ENCODE peak calls at places on chromosomes 11 and 22, in nine cellular contexts. One of them, this sample, is unnamed.

GRCh38 chr22:30426395-30427353 is 1.1 kb downstream of the MTFP1 start:
- DNase-seq in neural progenitor cell: peak
- DNase-seq in MM.1S: peak
- DNase-seq in SK-N-SH: peak
- DNase-seq in GM23248: peak
- DNase-seq in OCI-LY7: peak
- DNase-seq in HCT116: peak
- DNase-seq in PC-3: peak
- DNase-seq in hepatocyte: peak
- DNase-seq in this sample: peak

GRCh38 chr11:66346476-66347424 is 679 bp downstream of the B4GAT1 start:
- DNase-seq in OCI-LY7: no peak
- DNase-seq in HCT116: no peak
- DNase-seq in neural progenitor cell: peak
- DNase-seq in GM23248: peak
- DNase-seq in SK-N-SH: peak
- DNase-seq in MM.1S: no peak
- DNase-seq in hepatocyte: peak
- DNase-seq in PC-3: no peak
- DNase-seq in this sample: no peak

GRCh38 chr11:96309001-96309642 is 33.9 kb downstream of the MAML2 start:
- DNase-seq in GM23248: peak
- DNase-seq in SK-N-SH: no peak
- DNase-seq in HCT116: no peak
- DNase-seq in PC-3: peak
- DNase-seq in neural progenitor cell: peak
- DNase-seq in hepatocyte: no peak
- DNase-seq in MM.1S: no peak
- DNase-seq in OCI-LY7: no peak
- DNase-seq in this sample: no peak

GRCh38 chr11:105713106-105713505 is 103.2 kb downstream of the GRIA4 start:
- DNase-seq in OCI-LY7: no peak
- DNase-seq in PC-3: no peak
- DNase-seq in MM.1S: peak
- DNase-seq in GM23248: no peak
- DNase-seq in SK-N-SH: no peak
- DNase-seq in hepatocyte: no peak
- DNase-seq in neural progenitor cell: no peak
- DNase-seq in HCT116: no peak
- DNase-seq in this sample: peak

GRCh38 chr11:102109896-102110760 is at the start of gene YAP1:
- DNase-seq in SK-N-SH: peak
- DNase-seq in neural progenitor cell: peak
- DNase-seq in PC-3: peak
- DNase-seq in MM.1S: peak
- DNase-seq in GM23248: peak
- DNase-seq in HCT116: peak
- DNase-seq in hepatocyte: peak
- DNase-seq in OCI-LY7: peak
- DNase-seq in this sample: peak

GRCh38 chr11:9313648-9314290 is 624 bp downstream of the TMEM41B start:
- DNase-seq in GM23248: peak
- DNase-seq in PC-3: peak
- DNase-seq in OCI-LY7: peak
- DNase-seq in HCT116: no peak
- DNase-seq in SK-N-SH: no peak
- DNase-seq in MM.1S: peak
- DNase-seq in neural progenitor cell: peak
- DNase-seq in hepatocyte: peak
- DNase-seq in this sample: peak

GRCh38 chr11:113730887-113731726 is 25.0 kb upstream of the TMPRSS5 start:
- DNase-seq in neural progenitor cell: peak
- DNase-seq in HCT116: peak
- DNase-seq in PC-3: peak
- DNase-seq in GM23248: peak
- DNase-seq in hepatocyte: peak
- DNase-seq in SK-N-SH: peak
- DNase-seq in OCI-LY7: peak
- DNase-seq in MM.1S: no peak
- DNase-seq in this sample: peak

GRCh38 chr11:72352859-72353551 is 81.3 kb downstream of the CLPB start:
- DNase-seq in MM.1S: no peak
- DNase-seq in PC-3: no peak
- DNase-seq in HCT116: no peak
- DNase-seq in SK-N-SH: peak
- DNase-seq in GM23248: peak
- DNase-seq in neural progenitor cell: peak
- DNase-seq in OCI-LY7: no peak
- DNase-seq in hepatocyte: peak
- DNase-seq in this sample: peak

GRCh38 chr11:105937331-105937730 is 84.7 kb downstream of the MSANTD4 start:
- DNase-seq in HCT116: peak
- DNase-seq in hepatocyte: no peak
- DNase-seq in GM23248: peak
- DNase-seq in SK-N-SH: no peak
- DNase-seq in OCI-LY7: no peak
- DNase-seq in neural progenitor cell: no peak
- DNase-seq in MM.1S: no peak
- DNase-seq in PC-3: peak
- DNase-seq in this sample: no peak

GRCh38 chr22:39627865-39628562 is 57.5 kb downstream of the CACNA1I start:
- DNase-seq in HCT116: no peak
- DNase-seq in hepatocyte: no peak
- DNase-seq in SK-N-SH: peak
- DNase-seq in OCI-LY7: no peak
- DNase-seq in MM.1S: no peak
- DNase-seq in GM23248: no peak
- DNase-seq in neural progenitor cell: peak
- DNase-seq in PC-3: no peak
- DNase-seq in this sample: no peak

GRCh38 chr22:30287626-30288413 is 1.5 kb downstream of the CASTOR1 start:
- DNase-seq in HCT116: peak
- DNase-seq in PC-3: peak
- DNase-seq in hepatocyte: peak
- DNase-seq in SK-N-SH: peak
- DNase-seq in neural progenitor cell: peak
- DNase-seq in MM.1S: peak
- DNase-seq in GM23248: peak
- DNase-seq in OCI-LY7: peak
- DNase-seq in this sample: peak

GRCh38 chr11:65653229-65654225 is 9.2 kb downstream of the RELA start:
- DNase-seq in PC-3: no peak
- DNase-seq in SK-N-SH: no peak
- DNase-seq in GM23248: peak
- DNase-seq in hepatocyte: peak
- DNase-seq in MM.1S: no peak
- DNase-seq in HCT116: no peak
- DNase-seq in neural progenitor cell: no peak
- DNase-seq in OCI-LY7: no peak
- DNase-seq in this sample: no peak

DNA sequence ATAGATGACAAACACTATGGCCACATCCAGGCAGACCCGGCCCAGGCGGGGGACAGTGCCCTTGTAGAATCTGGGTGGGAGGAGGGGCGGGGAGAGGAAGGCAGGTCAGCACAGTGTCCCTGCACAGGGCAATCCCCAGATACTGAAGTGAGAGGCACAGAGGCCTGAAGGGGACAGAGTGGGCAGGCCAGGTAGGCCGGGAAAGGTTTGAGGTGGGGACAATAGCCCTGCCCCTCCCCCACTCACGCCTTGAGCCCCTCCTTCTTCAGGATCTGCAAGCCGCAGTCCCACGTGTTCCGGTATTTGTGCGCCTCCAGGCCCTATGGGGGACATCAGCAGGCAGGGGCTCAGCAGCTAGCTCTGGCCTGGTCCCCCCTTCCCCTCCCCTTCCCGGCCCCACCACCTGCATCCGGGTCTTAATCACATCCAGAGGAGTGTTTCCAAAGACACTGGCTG is 2.3 kb downstream of the SLC25A1 start:
- DNase-seq in HCT116: no peak
- DNase-seq in SK-N-SH: peak
- DNase-seq in MM.1S: no peak
- DNase-seq in neural progenitor cell: peak
- DNase-seq in GM23248: no peak
- DNase-seq in hepatocyte: peak
- DNase-seq in PC-3: no peak
- DNase-seq in OCI-LY7: no peak
- DNase-seq in this sample: peak
- TF ChIP-seq EZH2phosphoT487 in HCT116: no peak
- TF ChIP-seq EZH2phosphoT487 in SK-N-SH: no peak
- TF ChIP-seq EZH2phosphoT487 in MM.1S: no peak
- TF ChIP-seq EZH2phosphoT487 in neural progenitor cell: no peak
- TF ChIP-seq EZH2phosphoT487 in GM23248: no peak
- TF ChIP-seq EZH2phosphoT487 in hepatocyte: no peak
- TF ChIP-seq EZH2phosphoT487 in PC-3: no peak
- TF ChIP-seq EZH2phosphoT487 in OCI-LY7: no peak
- TF ChIP-seq EZH2phosphoT487 in this sample: no peak

GRCh38 chr11:40435344-40435743 is 1024.1 kb downstream of the LRRC4C start:
- DNase-seq in GM23248: no peak
- DNase-seq in OCI-LY7: no peak
- DNase-seq in SK-N-SH: no peak
- DNase-seq in neural progenitor cell: no peak
- DNase-seq in PC-3: no peak
- DNase-seq in hepatocyte: no peak
- DNase-seq in MM.1S: no peak
- DNase-seq in HCT116: no peak
- DNase-seq in this sample: no peak

GRCh38 chr11:40432358-40432757 is 1027.1 kb downstream of the LRRC4C start:
- DNase-seq in PC-3: no peak
- DNase-seq in MM.1S: no peak
- DNase-seq in GM23248: no peak
- DNase-seq in hepatocyte: no peak
- DNase-seq in OCI-LY7: no peak
- DNase-seq in neural progenitor cell: no peak
- DNase-seq in SK-N-SH: no peak
- DNase-seq in HCT116: no peak
- DNase-seq in this sample: no peak

DNA sequence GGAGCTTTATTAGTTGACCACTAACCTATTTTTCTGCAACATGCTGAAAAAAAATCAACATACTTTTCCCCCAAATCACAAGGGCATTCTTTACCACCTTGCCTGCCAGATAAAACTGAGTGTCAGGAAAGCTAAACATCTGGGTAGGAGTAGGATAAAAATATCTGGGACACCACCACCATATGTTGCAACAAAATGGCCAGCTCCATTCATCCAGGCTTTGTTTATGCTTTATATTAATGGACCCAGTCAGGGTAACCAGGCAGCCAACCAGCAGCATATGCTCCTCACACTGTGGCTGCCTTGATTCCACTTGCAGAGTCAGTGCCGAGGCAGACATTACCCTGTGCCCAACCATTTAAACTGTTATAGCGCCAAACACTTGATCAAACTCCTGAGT is 1024.5 kb downstream of the LRRC4C start:
- DNase-seq in PC-3: no peak
- DNase-seq in GM23248: no peak
- DNase-seq in SK-N-SH: no peak
- DNase-seq in hepatocyte: no peak
- DNase-seq in HCT116: no peak
- DNase-seq in neural progenitor cell: no peak
- DNase-seq in MM.1S: no peak
- DNase-seq in OCI-LY7: no peak
- DNase-seq in this sample: no peak
- TF ChIP-seq EZH2phosphoT487 in PC-3: no peak
- TF ChIP-seq EZH2phosphoT487 in GM23248: no peak
- TF ChIP-seq EZH2phosphoT487 in SK-N-SH: no peak
- TF ChIP-seq EZH2phosphoT487 in hepatocyte: no peak
- TF ChIP-seq EZH2phosphoT487 in HCT116: no peak
- TF ChIP-seq EZH2phosphoT487 in neural progenitor cell: no peak
- TF ChIP-seq EZH2phosphoT487 in MM.1S: no peak
- TF ChIP-seq EZH2phosphoT487 in OCI-LY7: no peak
- TF ChIP-seq EZH2phosphoT487 in this sample: no peak

GRCh38 chr11:123183391-123184099 is 11.5 kb downstream of the CLMP start:
- DNase-seq in PC-3: peak
- DNase-seq in GM23248: peak
- DNase-seq in OCI-LY7: no peak
- DNase-seq in hepatocyte: no peak
- DNase-seq in SK-N-SH: no peak
- DNase-seq in MM.1S: no peak
- DNase-seq in neural progenitor cell: no peak
- DNase-seq in HCT116: no peak
- DNase-seq in this sample: no peak
- TF ChIP-seq EZH2phosphoT487 in PC-3: no peak
- TF ChIP-seq EZH2phosphoT487 in GM23248: no peak
- TF ChIP-seq EZH2phosphoT487 in OCI-LY7: no peak
- TF ChIP-seq EZH2phosphoT487 in hepatocyte: no peak
- TF ChIP-seq EZH2phosphoT487 in SK-N-SH: no peak
- TF ChIP-seq EZH2phosphoT487 in MM.1S: no peak
- TF ChIP-seq EZH2phosphoT487 in neural progenitor cell: no peak
- TF ChIP-seq EZH2phosphoT487 in HCT116: no peak
- TF ChIP-seq EZH2phosphoT487 in this sample: no peak

GRCh38 chr11:104075716-104076115 is 39.3 kb downstream of the DDI1 start:
- DNase-seq in OCI-LY7: no peak
- DNase-seq in SK-N-SH: no peak
- DNase-seq in MM.1S: no peak
- DNase-seq in HCT116: no peak
- DNase-seq in GM23248: no peak
- DNase-seq in PC-3: no peak
- DNase-seq in hepatocyte: no peak
- DNase-seq in neural progenitor cell: no peak
- DNase-seq in this sample: no peak

GRCh38 chr11:104076455-104076854 is 40.0 kb downstream of the DDI1 start:
- DNase-seq in PC-3: no peak
- DNase-seq in SK-N-SH: no peak
- DNase-seq in MM.1S: no peak
- DNase-seq in OCI-LY7: no peak
- DNase-seq in HCT116: no peak
- DNase-seq in neural progenitor cell: no peak
- DNase-seq in hepatocyte: no peak
- DNase-seq in GM23248: no peak
- DNase-seq in this sample: no peak

GRCh38 chr11:104075091-104075490 is 38.7 kb downstream of the DDI1 start:
- DNase-seq in PC-3: no peak
- DNase-seq in SK-N-SH: no peak
- DNase-seq in GM23248: no peak
- DNase-seq in HCT116: no peak
- DNase-seq in OCI-LY7: no peak
- DNase-seq in MM.1S: no peak
- DNase-seq in neural progenitor cell: no peak
- DNase-seq in hepatocyte: no peak
- DNase-seq in this sample: no peak

GRCh38 chr11:104078250-104078649 is 41.8 kb downstream of the DDI1 start:
- DNase-seq in PC-3: no peak
- DNase-seq in neural progenitor cell: no peak
- DNase-seq in OCI-LY7: no peak
- DNase-seq in hepatocyte: no peak
- DNase-seq in SK-N-SH: no peak
- DNase-seq in HCT116: no peak
- DNase-seq in GM23248: no peak
- DNase-seq in MM.1S: no peak
- DNase-seq in this sample: no peak

DNA sequence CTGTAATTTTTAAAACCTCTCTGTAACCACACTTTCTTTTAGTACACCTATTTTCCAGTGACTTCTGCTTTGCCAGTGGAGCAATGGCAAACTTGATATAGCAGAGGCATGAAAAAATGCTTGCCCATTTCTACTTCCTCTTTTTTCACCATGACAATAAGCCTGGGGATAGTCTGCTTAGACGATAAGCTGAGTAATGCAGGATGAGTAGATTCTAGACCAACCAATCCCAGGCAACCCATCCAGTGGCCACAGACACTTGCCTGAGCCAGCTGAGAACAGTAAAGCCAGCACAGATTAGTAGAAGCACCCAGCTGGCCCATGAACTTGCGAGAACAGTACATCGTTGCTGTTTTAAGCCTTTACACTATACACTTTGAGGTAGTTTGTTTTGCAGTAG is 37.5 kb downstream of the DDI1 start:
- DNase-seq in OCI-LY7: peak
- DNase-seq in neural progenitor cell: no peak
- DNase-seq in GM23248: peak
- DNase-seq in MM.1S: peak
- DNase-seq in HCT116: no peak
- DNase-seq in hepatocyte: peak
- DNase-seq in SK-N-SH: no peak
- DNase-seq in PC-3: peak
- DNase-seq in this sample: peak
- TF ChIP-seq EZH2phosphoT487 in OCI-LY7: no peak
- TF ChIP-seq EZH2phosphoT487 in neural progenitor cell: no peak
- TF ChIP-seq EZH2phosphoT487 in GM23248: no peak
- TF ChIP-seq EZH2phosphoT487 in MM.1S: no peak
- TF ChIP-seq EZH2phosphoT487 in HCT116: no peak
- TF ChIP-seq EZH2phosphoT487 in hepatocyte: no peak
- TF ChIP-seq EZH2phosphoT487 in SK-N-SH: no peak
- TF ChIP-seq EZH2phosphoT487 in PC-3: no peak
- TF ChIP-seq EZH2phosphoT487 in this sample: no peak

This sample was measured in GM23338.